ENCODE peak calls at places on chromosomes 1 and 21, in ten cellular contexts. P, A, X, I, B, T, M, E, C and J are unnamed samples.

GRCh38 chr1:7247683-7248401 is 462.6 kb downstream of the CAMTA1 start:
- DNase-seq in P (no peak), A (no peak), X (no peak), I (no peak), B (no peak), T (no peak), M (no peak), E (no peak), C (no peak), J (no peak)

GRCh38 chr21:32918467-32919140 is 107.1 kb upstream of the OLIG2 start:
- DNase-seq in P (no peak), A (peak; percentile 1), X (no peak), I (no peak), B (no peak), T (no peak), M (no peak), E (peak; percentile 26), C (no peak), J (no peak)

GRCh38 chr1:19744335-19744743 is 55.4 kb downstream of the TMCO4 start:
- DNase-seq in P (no peak), A (no peak), X (no peak), I (no peak), B (no peak), T (no peak), M (no peak), E (no peak), C (no peak), J (no peak)

GRCh38 chr21:31509108-31510017 is 150.1 kb upstream of the SOD1 start:
- DNase-seq in P (no peak), A (peak; percentile 41), X (peak; percentile 53), I (no peak), B (no peak), T (peak; percentile 71), M (no peak), E (peak; percentile 35), C (peak; percentile 14), J (no peak)

GRCh38 chr1:206998811-206999210 is 28.6 kb upstream of the FCAMR start:
- DNase-seq in P (no peak), A (no peak), X (no peak), I (no peak), B (no peak), T (no peak), M (no peak), E (no peak), C (peak; percentile 52), J (no peak)

GRCh38 chr1:111448482-111448917 is 556 bp downstream of the WDR77 start:
- DNase-seq in P (peak; percentile 16), A (peak; percentile 38), X (no peak), I (no peak), B (no peak), T (no peak), M (no peak), E (no peak), C (no peak), J (no peak)

GRCh38 chr1:58358311-58358710 is 188.2 kb downstream of the OMA1 start:
- DNase-seq in P (peak; percentile 41), A (no peak), X (peak; percentile 1), I (no peak), B (no peak), T (no peak), M (no peak), E (no peak), C (no peak), J (peak; percentile 16)

GRCh38 chr1:116415699-116416533 is 42.9 kb downstream of the ATP1A1 start:
- DNase-seq in P (no peak), A (no peak), X (no peak), I (peak; percentile 60), B (no peak), T (no peak), M (no peak), E (peak; percentile 54), C (no peak), J (no peak)

GRCh38 chr1:919271-919872 is 4.4 kb upstream of the SAMD11 start:
- DNase-seq in P (no peak), A (no peak), X (no peak), I (no peak), B (no peak), T (no peak), M (no peak), E (no peak), C (no peak), J (no peak)

GRCh38 chr1:181126871-181127587 is 38.5 kb downstream of the IER5 start:
- DNase-seq in P (no peak), A (no peak), X (no peak), I (peak; percentile 45), B (no peak), T (no peak), M (peak; percentile 66), E (no peak), C (no peak), J (no peak)

GRCh38 chr1:228225740-228226139 is 17.9 kb downstream of the OBSCN start:
- DNase-seq in P (no peak), A (no peak), X (no peak), I (no peak), B (no peak), T (no peak), M (no peak), E (no peak), C (no peak), J (no peak)

GRCh38 chr1:103109291-103109920 is 1.1 kb upstream of the COL11A1 start:
- DNase-seq in P (no peak), A (peak; percentile 43), X (no peak), I (no peak), B (no peak), T (no peak), M (no peak), E (no peak), C (no peak), J (no peak)

GRCh38 chr1:56175211-56175610 is 404.2 kb downstream of the PLPP3 start:
- DNase-seq in P (no peak), A (no peak), X (peak; percentile 52), I (no peak), B (no peak), T (no peak), M (no peak), E (no peak), C (no peak), J (no peak)

GRCh38 chr21:28317177-28317950 is 675.3 kb downstream of the LTN1 start:
- DNase-seq in P (no peak), A (no peak), X (no peak), I (no peak), B (no peak), T (no peak), M (no peak), E (no peak), C (no peak), J (no peak)

DNA sequence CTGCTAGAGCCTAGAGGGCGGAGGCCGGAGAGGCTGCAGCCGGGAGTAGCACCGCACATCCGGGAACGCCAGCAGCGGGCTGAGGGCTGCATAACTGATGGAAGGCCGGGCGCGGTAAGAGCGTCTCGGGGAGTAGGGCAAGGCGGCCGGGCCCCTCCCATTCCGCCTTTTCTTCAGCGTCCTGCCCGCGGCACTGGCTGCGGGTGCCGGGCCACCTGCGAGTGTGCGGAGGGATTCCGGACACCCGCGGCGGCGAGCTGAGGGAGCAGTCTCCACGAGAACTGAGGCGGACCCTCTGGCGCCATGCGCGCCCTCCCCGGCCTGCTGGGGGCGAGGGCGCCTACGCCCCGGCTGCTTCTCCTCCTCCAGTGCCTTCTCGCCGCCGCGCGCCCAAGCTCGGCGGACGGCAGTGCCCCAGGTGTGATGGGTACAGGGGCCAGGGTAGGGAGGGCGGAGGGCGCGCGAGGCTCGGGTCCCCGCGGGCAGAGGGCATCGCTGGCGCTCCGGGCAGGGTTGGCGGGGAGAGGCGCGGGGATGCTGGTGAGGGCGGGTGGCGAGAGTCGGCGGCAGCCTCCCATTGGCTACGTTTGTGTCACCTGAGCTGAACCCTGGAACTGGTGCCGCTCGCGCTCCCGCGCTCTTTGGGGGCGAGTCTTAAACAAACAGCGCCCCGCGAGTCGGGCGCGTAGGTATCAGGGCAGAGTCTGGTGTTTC is 334.4 kb downstream of the SRGAP2C start:
- DNase-seq in P (no peak), A (peak; percentile 8), X (peak; percentile 1), I (peak; percentile 23), B (no peak), T (peak; percentile 80), M (peak; percentile 68), E (peak; percentile 7), C (peak; percentile 26), J (no peak)
- TF ChIP-seq CTCF in P (no peak), A (no peak), X (no peak), I (no peak), B (no peak), T (no peak), M (no peak), E (no peak), C (no peak), J (no peak)

GRCh38 chr1:178885869-178886268 is 15.0 kb upstream of the ANGPTL1 start:
- DNase-seq in P (no peak), A (no peak), X (no peak), I (no peak), B (no peak), T (no peak), M (no peak), E (no peak), C (no peak), J (no peak)

GRCh38 chr1:178886551-178886950 is 15.7 kb upstream of the ANGPTL1 start:
- DNase-seq in P (no peak), A (no peak), X (no peak), I (no peak), B (no peak), T (no peak), M (no peak), E (no peak), C (no peak), J (no peak)

GRCh38 chr1:178881950-178882349 is 11.1 kb upstream of the ANGPTL1 start:
- DNase-seq in P (no peak), A (no peak), X (no peak), I (no peak), B (no peak), T (no peak), M (no peak), E (no peak), C (no peak), J (no peak)
- H3K4me3 ChIP-seq in P (no peak overlapping the region), A (no peak overlapping the region), X (no peak overlapping the region), I (no peak overlapping the region), B (no peak overlapping the region), T (no peak overlapping the region), M (no peak overlapping the region), E (no peak overlapping the region), C (no peak overlapping the region), J (no peak overlapping the region)

GRCh38 chr1:157715736-157716135 is 15.2 kb upstream of the FCRL3 start:
- DNase-seq in P (no peak), A (no peak), X (no peak), I (no peak), B (no peak), T (no peak), M (no peak), E (no peak), C (no peak), J (no peak)

DNA sequence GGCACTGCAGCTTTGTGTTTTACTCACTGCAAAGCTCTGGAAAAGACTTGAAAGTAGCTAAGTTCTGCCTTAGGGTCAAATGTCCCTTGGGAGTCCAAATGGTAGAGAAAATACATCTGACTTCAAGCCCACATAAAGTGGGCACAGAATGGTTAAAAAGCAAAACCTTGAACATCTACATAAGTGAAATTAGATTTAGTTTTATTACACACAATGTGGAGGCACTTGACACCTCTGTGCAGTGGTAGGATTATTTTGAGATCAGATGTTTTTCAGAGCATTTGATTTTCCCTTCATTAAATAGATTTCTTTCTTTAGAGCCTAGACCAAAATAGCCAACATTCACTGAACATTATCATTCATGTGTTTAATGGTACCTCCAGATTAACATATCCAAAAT is 11.2 kb upstream of the FCRL3 start:
- DNase-seq in P (no peak), A (no peak), X (no peak), I (no peak), B (no peak), T (no peak), M (no peak), E (no peak), C (no peak), J (no peak)
- TF ChIP-seq CTCF in P (no peak), A (no peak), X (no peak), I (no peak), B (no peak), T (no peak), M (no peak), E (no peak), C (no peak), J (no peak)

GRCh38 chr21:45974073-45975016 is 7.2 kb upstream of the COL6A1 start:
- DNase-seq in P (peak; percentile 85), A (peak; percentile 84), X (peak; percentile 89), I (no peak), B (peak; percentile 75), T (peak; percentile 29), M (peak; percentile 48), E (peak; percentile 46), C (no peak), J (no peak)
- H3K4me3 ChIP-seq in P (peak overlapping the region; percentile 52), A (peak overlapping the region; percentile 23), X (peak overlapping the region; percentile 29), I (peak overlapping the region; percentile 22), B (peak overlapping the region; percentile 44), T (peak overlapping the region; percentile 87), M (peak overlapping the region; percentile 63), E (peak overlapping the region; percentile 64), C (peak overlapping the region; percentile 33), J (peak overlapping the region; percentile 50)